ENCODE peak calls at places on chromosomes 16 and 17, in five cellular contexts. One of them, this sample, is unnamed.

GRCh38 chr17:20141201-20141999 is 132.2 kb downstream of the SPECC1 start:
- DNase-seq in lower leg skin: no peak
- DNase-seq in ELR: no peak
- DNase-seq in progenitor cell of endocrine pancreas: no peak
- DNase-seq in astrocyte: no peak
- DNase-seq in this sample: peak; percentile 23

GRCh38 chr16:15879255-15879804 is 9.1 kb downstream of the CEP20 start:
- DNase-seq in progenitor cell of endocrine pancreas: no peak
- DNase-seq in lower leg skin: no peak
- DNase-seq in astrocyte: peak; percentile 87
- DNase-seq in ELR: peak; percentile 84
- DNase-seq in this sample: no peak

GRCh38 chr17:41914358-41914766 is 4.4 kb downstream of the ACLY start:
- DNase-seq in ELR: no peak
- DNase-seq in progenitor cell of endocrine pancreas: no peak
- DNase-seq in astrocyte: no peak
- DNase-seq in lower leg skin: no peak
- DNase-seq in this sample: no peak

GRCh38 chr17:296906-297690 is 55.5 kb downstream of the RPH3AL start:
- DNase-seq in progenitor cell of endocrine pancreas: no peak
- DNase-seq in lower leg skin: no peak
- DNase-seq in astrocyte: no peak
- DNase-seq in ELR: no peak
- DNase-seq in this sample: no peak

GRCh38 chr17:63816123-63816522 is 11.1 kb upstream of the PSMC5 start:
- DNase-seq in astrocyte: no peak
- DNase-seq in ELR: no peak
- DNase-seq in progenitor cell of endocrine pancreas: no peak
- DNase-seq in lower leg skin: no peak
- DNase-seq in this sample: no peak

GRCh38 chr16:11639925-11640899 is 28.0 kb upstream of the SNN start:
- DNase-seq in ELR: peak; percentile 94
- DNase-seq in astrocyte: peak; percentile 97
- DNase-seq in progenitor cell of endocrine pancreas: no peak
- DNase-seq in lower leg skin: peak; percentile 94
- DNase-seq in this sample: peak; percentile 81

GRCh38 chr16:84279871-84280270 is 14.8 kb upstream of the WFDC1 start:
- DNase-seq in ELR: no peak
- DNase-seq in astrocyte: no peak
- DNase-seq in lower leg skin: no peak
- DNase-seq in progenitor cell of endocrine pancreas: no peak
- DNase-seq in this sample: no peak

GRCh38 chr17:40032322-40033320 is 17.4 kb downstream of the CSF3 start:
- DNase-seq in astrocyte: no peak
- DNase-seq in ELR: no peak
- DNase-seq in lower leg skin: no peak
- DNase-seq in progenitor cell of endocrine pancreas: no peak
- DNase-seq in this sample: no peak

GRCh38 chr16:19748389-19749110 is 30.5 kb downstream of the IQCK start:
- DNase-seq in ELR: no peak
- DNase-seq in astrocyte: no peak
- DNase-seq in lower leg skin: no peak
- DNase-seq in progenitor cell of endocrine pancreas: no peak
- DNase-seq in this sample: no peak

GRCh38 chr17:48577946-48578615 is at the start of gene HOXB4:
- DNase-seq in ELR: no peak
- DNase-seq in progenitor cell of endocrine pancreas: no peak
- DNase-seq in astrocyte: peak; percentile 78
- DNase-seq in lower leg skin: peak; percentile 91
- DNase-seq in this sample: peak; percentile 85

GRCh38 chr16:2519711-2520080 is 475 bp upstream of the AMDHD2 start:
- DNase-seq in progenitor cell of endocrine pancreas: no peak
- DNase-seq in lower leg skin: no peak
- DNase-seq in ELR: no peak
- DNase-seq in astrocyte: no peak
- DNase-seq in this sample: no peak

GRCh38 chr16:1169285-1170075 is 16.6 kb downstream of the CACNA1H start:
- DNase-seq in lower leg skin: no peak
- DNase-seq in ELR: no peak
- DNase-seq in progenitor cell of endocrine pancreas: no peak
- DNase-seq in astrocyte: no peak
- DNase-seq in this sample: no peak

GRCh38 chr17:72122668-72123495 is 2.1 kb downstream of the SOX9 start:
- DNase-seq in ELR: peak; percentile 78
- DNase-seq in lower leg skin: no peak
- DNase-seq in progenitor cell of endocrine pancreas: peak; percentile 15
- DNase-seq in astrocyte: peak; percentile 62
- DNase-seq in this sample: peak; percentile 64

GRCh38 chr17:16301963-16302855 is 51.1 kb downstream of the CENPV start:
- DNase-seq in astrocyte: no peak
- DNase-seq in ELR: peak; percentile 62
- DNase-seq in lower leg skin: no peak
- DNase-seq in progenitor cell of endocrine pancreas: no peak
- DNase-seq in this sample: no peak

GRCh38 chr17:39209317-39210092 is 9.4 kb downstream of the RPL19 start:
- DNase-seq in progenitor cell of endocrine pancreas: no peak
- DNase-seq in ELR: peak; percentile 64
- DNase-seq in lower leg skin: peak; percentile 81
- DNase-seq in astrocyte: peak; percentile 59
- DNase-seq in this sample: peak; percentile 77

GRCh38 chr17:79508291-79508716 is 102.5 kb downstream of the RBFOX3 start:
- DNase-seq in progenitor cell of endocrine pancreas: no peak
- DNase-seq in lower leg skin: no peak
- DNase-seq in ELR: no peak
- DNase-seq in astrocyte: no peak
- DNase-seq in this sample: no peak

GRCh38 chr17:3003401-3004149 is 59.8 kb downstream of the OR1D5 start:
- DNase-seq in progenitor cell of endocrine pancreas: no peak
- DNase-seq in ELR: no peak
- DNase-seq in lower leg skin: no peak
- DNase-seq in astrocyte: no peak
- DNase-seq in this sample: no peak

GRCh38 chr17:19579192-19579668 is 45.6 kb downstream of the SLC47A1 start:
- DNase-seq in progenitor cell of endocrine pancreas: no peak
- DNase-seq in lower leg skin: no peak
- DNase-seq in astrocyte: no peak
- DNase-seq in ELR: no peak
- DNase-seq in this sample: peak; percentile 57

GRCh38 chr16:70746708-70747424 is 54.1 kb downstream of the VAC14 start:
- DNase-seq in astrocyte: peak; percentile 86
- DNase-seq in ELR: peak; percentile 93
- DNase-seq in progenitor cell of endocrine pancreas: no peak
- DNase-seq in lower leg skin: peak; percentile 81
- DNase-seq in this sample: no peak

GRCh38 chr17:56798916-56799315 is 34.8 kb downstream of the C17orf67 start:
- DNase-seq in ELR: no peak
- DNase-seq in astrocyte: peak; percentile 14
- DNase-seq in progenitor cell of endocrine pancreas: no peak
- DNase-seq in lower leg skin: no peak
- DNase-seq in this sample: peak; percentile 86

GRCh38 chr16:11857161-11857560 is 5.8 kb upstream of the RSL1D1 start:
- DNase-seq in progenitor cell of endocrine pancreas: no peak
- DNase-seq in astrocyte: no peak
- DNase-seq in ELR: peak; percentile 58
- DNase-seq in lower leg skin: no peak
- DNase-seq in this sample: no peak

GRCh38 chr17:78875738-78876597 is 27.0 kb downstream of the CEP295NL start:
- DNase-seq in ELR: peak; percentile 80
- DNase-seq in astrocyte: peak; percentile 52
- DNase-seq in progenitor cell of endocrine pancreas: no peak
- DNase-seq in lower leg skin: no peak
- DNase-seq in this sample: no peak

GRCh38 chr17:6328279-6328678 is 106.6 kb downstream of the AIPL1 start:
- DNase-seq in lower leg skin: no peak
- DNase-seq in astrocyte: no peak
- DNase-seq in ELR: peak; percentile 30
- DNase-seq in progenitor cell of endocrine pancreas: no peak
- DNase-seq in this sample: peak; percentile 53

GRCh38 chr17:74742153-74742515 is 5.1 kb downstream of the RAB37 start:
- DNase-seq in progenitor cell of endocrine pancreas: no peak
- DNase-seq in ELR: peak; percentile 62
- DNase-seq in astrocyte: no peak
- DNase-seq in lower leg skin: no peak
- DNase-seq in this sample: no peak

GRCh38 chr16:3625911-3626732 is 14.7 kb upstream of the SLX4 start:
- DNase-seq in progenitor cell of endocrine pancreas: no peak
- DNase-seq in astrocyte: peak; percentile 29
- DNase-seq in ELR: peak; percentile 13
- DNase-seq in lower leg skin: no peak
- DNase-seq in this sample: no peak